ENCODE peak calls at places on chromosomes 7 and 10, in five cellular contexts. C is psoas muscle; U is activated naive CD8-positive, alpha-beta T cell treated with anti-CD3 and anti-CD28 coated beads, Interleukin-2, amount 50 U/mL, for 24 hours; Z is adipocyte; N is stimulated activated CD4-positive, alpha-beta T cell treated with anti-CD3 and anti-CD28 coated beads, Interleukin-2, amount 100 ng/mL, for 48 hours. R is an unnamed sample.
A peak's percentile ranks its signal among the peaks of the same experiment; 100 is the strongest.

GRCh38 chr10:112135604-112136003 is 48.0 kb downstream of the GPAM start:
- DNase-seq in C (no peak), Z (no peak), U (no peak), N (no peak), R (no peak)

GRCh38 chr10:49384268-49384953 is 11.5 kb downstream of the DRGX start:
- DNase-seq in N (no peak), U (no peak), C (no peak), Z (no peak), R (no peak)

GRCh38 chr7:20514364-20514763 is 101.1 kb upstream of the ABCB5 start:
- DNase-seq in Z (peak; percentile 21), N (no peak), C (no peak), U (no peak), R (peak; percentile 19)

GRCh38 chr7:123114288-123114687 is 85.5 kb downstream of the SLC13A1 start:
- DNase-seq in N (no peak), U (no peak), C (no peak), Z (no peak), R (no peak)

GRCh38 chr10:79385804-79386531 is 38.7 kb downstream of the PPIF start:
- DNase-seq in C (peak; percentile 55), N (no peak), U (no peak), Z (no peak), R (peak; percentile 11)

GRCh38 chr10:23514321-23514720 is 75.4 kb downstream of the OTUD1 start:
- DNase-seq in Z (no peak), C (no peak), U (no peak), N (no peak), R (no peak)

GRCh38 chr7:154842608-154843007 is 160.3 kb downstream of the PAXIP1 start:
- DNase-seq in N (no peak), C (no peak), U (no peak), Z (no peak), R (no peak)

GRCh38 chr7:47326808-47327207 is 255.1 kb downstream of the TNS3 start:
- DNase-seq in C (no peak), N (no peak), U (no peak), Z (peak; percentile 83), R (peak; percentile 48)

GRCh38 chr10:50807851-50808776 is 68.4 kb downstream of the ASAH2B start:
- DNase-seq in C (no peak), Z (peak; percentile 24), N (no peak), U (no peak), R (peak; percentile 71)

GRCh38 chr10:20254078-20254477 is 437.8 kb downstream of the PLXDC2 start:
- DNase-seq in N (no peak), C (no peak), U (no peak), Z (no peak), R (no peak)